ENCODE peak calls at places on chromosomes 11 and 22, in five cellular contexts. One of them, this sample, is unnamed.
A peak's percentile ranks its signal among the peaks of the same experiment; 100 is the strongest.

GRCh38 chr22:19959043-19959586 is 17.5 kb upstream of the TXNRD2 start:
- DNase-seq in SJCRH30: peak; percentile 85
- DNase-seq in brain microvascular endothelial cell: peak; percentile 48
- DNase-seq in prostate gland: peak; percentile 73
- DNase-seq in astrocyte of the cerebellum: no peak
- DNase-seq in this sample: peak; percentile 93

GRCh38 chr11:58615556-58615955 is 6.9 kb upstream of the CNTF start:
- DNase-seq in SJCRH30: no peak
- DNase-seq in brain microvascular endothelial cell: no peak
- DNase-seq in prostate gland: no peak
- DNase-seq in astrocyte of the cerebellum: no peak
- DNase-seq in this sample: no peak

GRCh38 chr22:36998620-36999351 is 20.5 kb downstream of the TST start:
- DNase-seq in SJCRH30: no peak
- DNase-seq in brain microvascular endothelial cell: no peak
- DNase-seq in prostate gland: no peak
- DNase-seq in astrocyte of the cerebellum: no peak
- DNase-seq in this sample: peak; percentile 26

GRCh38 chr22:35638408-35638807 is 9.8 kb upstream of the APOL6 start:
- DNase-seq in SJCRH30: no peak
- DNase-seq in brain microvascular endothelial cell: no peak
- DNase-seq in prostate gland: no peak
- DNase-seq in astrocyte of the cerebellum: no peak
- DNase-seq in this sample: peak; percentile 91

GRCh38 chr11:12267921-12268320 is 109.5 kb upstream of the PARVA start:
- DNase-seq in SJCRH30: no peak
- DNase-seq in brain microvascular endothelial cell: no peak
- DNase-seq in prostate gland: no peak
- DNase-seq in astrocyte of the cerebellum: no peak
- DNase-seq in this sample: no peak

GRCh38 chr22:20128902-20129746 is 2.5 kb upstream of the ZDHHC8 start:
- DNase-seq in SJCRH30: peak; percentile 69
- DNase-seq in brain microvascular endothelial cell: peak; percentile 43
- DNase-seq in prostate gland: no peak
- DNase-seq in astrocyte of the cerebellum: no peak
- DNase-seq in this sample: peak; percentile 58

GRCh38 chr11:21398195-21398594 is 728.8 kb downstream of the NELL1 start:
- DNase-seq in SJCRH30: no peak
- DNase-seq in brain microvascular endothelial cell: no peak
- DNase-seq in prostate gland: no peak
- DNase-seq in astrocyte of the cerebellum: no peak
- DNase-seq in this sample: no peak

GRCh38 chr11:5689551-5689983 is at the start of gene TRIM22:
- DNase-seq in SJCRH30: peak; percentile 6
- DNase-seq in brain microvascular endothelial cell: peak; percentile 66
- DNase-seq in prostate gland: peak; percentile 38
- DNase-seq in astrocyte of the cerebellum: peak; percentile 73
- DNase-seq in this sample: no peak

GRCh38 chr11:122714484-122714883 is 59.0 kb downstream of the UBASH3B start:
- DNase-seq in SJCRH30: no peak
- DNase-seq in brain microvascular endothelial cell: no peak
- DNase-seq in prostate gland: no peak
- DNase-seq in astrocyte of the cerebellum: no peak
- DNase-seq in this sample: no peak

GRCh38 chr11:2376751-2377451 is at the start of gene CD81:
- DNase-seq in SJCRH30: peak; percentile 59
- DNase-seq in brain microvascular endothelial cell: no peak
- DNase-seq in prostate gland: no peak
- DNase-seq in astrocyte of the cerebellum: no peak
- DNase-seq in this sample: no peak

GRCh38 chr11:47979378-47980092 is 824 bp upstream of the PTPRJ start:
- DNase-seq in SJCRH30: no peak
- DNase-seq in brain microvascular endothelial cell: no peak
- DNase-seq in prostate gland: no peak
- DNase-seq in astrocyte of the cerebellum: no peak
- DNase-seq in this sample: no peak

GRCh38 chr11:70887428-70887827 is 364.9 kb downstream of the SHANK2 start:
- DNase-seq in SJCRH30: no peak
- DNase-seq in brain microvascular endothelial cell: no peak
- DNase-seq in prostate gland: no peak
- DNase-seq in astrocyte of the cerebellum: no peak
- DNase-seq in this sample: no peak

GRCh38 chr22:30565341-30565740 is 9.1 kb downstream of the GAL3ST1 start:
- DNase-seq in SJCRH30: no peak
- DNase-seq in brain microvascular endothelial cell: no peak
- DNase-seq in prostate gland: no peak
- DNase-seq in astrocyte of the cerebellum: no peak
- DNase-seq in this sample: no peak

GRCh38 chr22:23178512-23179254 is 1.6 kb upstream of the BCR start:
- DNase-seq in SJCRH30: peak; percentile 87
- DNase-seq in brain microvascular endothelial cell: peak; percentile 40
- DNase-seq in prostate gland: peak; percentile 47
- DNase-seq in astrocyte of the cerebellum: peak; percentile 34
- DNase-seq in this sample: peak; percentile 65

GRCh38 chr11:69242583-69242940 is 51.4 kb upstream of the MYEOV start:
- DNase-seq in SJCRH30: no peak
- DNase-seq in brain microvascular endothelial cell: no peak
- DNase-seq in prostate gland: no peak
- DNase-seq in astrocyte of the cerebellum: no peak
- DNase-seq in this sample: no peak

GRCh38 chr11:20275987-20276660 is 87.4 kb upstream of the HTATIP2 start:
- DNase-seq in SJCRH30: peak; percentile 97
- DNase-seq in brain microvascular endothelial cell: no peak
- DNase-seq in prostate gland: no peak
- DNase-seq in astrocyte of the cerebellum: peak; percentile 12
- DNase-seq in this sample: no peak

GRCh38 chr22:39490135-39490798 is 11.8 kb upstream of the MIEF1 start:
- DNase-seq in SJCRH30: peak; percentile 79
- DNase-seq in brain microvascular endothelial cell: peak; percentile 61
- DNase-seq in prostate gland: peak; percentile 75
- DNase-seq in astrocyte of the cerebellum: peak; percentile 37
- DNase-seq in this sample: peak; percentile 40

GRCh38 chr22:39130152-39130704 is 22.3 kb downstream of the CBX7 start:
- DNase-seq in SJCRH30: no peak
- DNase-seq in brain microvascular endothelial cell: no peak
- DNase-seq in prostate gland: no peak
- DNase-seq in astrocyte of the cerebellum: no peak
- DNase-seq in this sample: no peak

GRCh38 chr11:70630816-70631623 is 232.7 kb downstream of the CTTN start:
- DNase-seq in SJCRH30: peak; percentile 60
- DNase-seq in brain microvascular endothelial cell: no peak
- DNase-seq in prostate gland: no peak
- DNase-seq in astrocyte of the cerebellum: no peak
- DNase-seq in this sample: no peak

GRCh38 chr11:82960000-82960778 is 58.7 kb downstream of the DDIAS start:
- DNase-seq in SJCRH30: no peak
- DNase-seq in brain microvascular endothelial cell: no peak
- DNase-seq in prostate gland: no peak
- DNase-seq in astrocyte of the cerebellum: no peak
- DNase-seq in this sample: no peak

GRCh38 chr11:22957890-22958289 is 97.6 kb upstream of the CCDC179 start:
- DNase-seq in SJCRH30: no peak
- DNase-seq in brain microvascular endothelial cell: no peak
- DNase-seq in prostate gland: no peak
- DNase-seq in astrocyte of the cerebellum: no peak
- DNase-seq in this sample: no peak

GRCh38 chr11:65944767-65945166 is 513 bp upstream of the TSGA10IP start:
- DNase-seq in SJCRH30: no peak
- DNase-seq in brain microvascular endothelial cell: no peak
- DNase-seq in prostate gland: no peak
- DNase-seq in astrocyte of the cerebellum: no peak
- DNase-seq in this sample: no peak

GRCh38 chr11:106961048-106961447 is 57.2 kb downstream of the GUCY1A2 start:
- DNase-seq in SJCRH30: no peak
- DNase-seq in brain microvascular endothelial cell: no peak
- DNase-seq in prostate gland: no peak
- DNase-seq in astrocyte of the cerebellum: no peak
- DNase-seq in this sample: peak; percentile 19

GRCh38 chr11:1840780-1841480 is 2.1 kb downstream of the TNNI2 start:
- DNase-seq in SJCRH30: no peak
- DNase-seq in brain microvascular endothelial cell: no peak
- DNase-seq in prostate gland: no peak
- DNase-seq in astrocyte of the cerebellum: no peak
- DNase-seq in this sample: no peak

GRCh38 chr11:39011822-39012221 is 2413.8 kb upstream of the RAG2 start:
- DNase-seq in SJCRH30: no peak
- DNase-seq in brain microvascular endothelial cell: no peak
- DNase-seq in prostate gland: no peak
- DNase-seq in astrocyte of the cerebellum: no peak
- DNase-seq in this sample: peak; percentile 25

GRCh38 chr11:114787126-114787525 is 108.8 kb downstream of the NXPE2 start:
- DNase-seq in SJCRH30: no peak
- DNase-seq in brain microvascular endothelial cell: no peak
- DNase-seq in prostate gland: no peak
- DNase-seq in astrocyte of the cerebellum: no peak
- DNase-seq in this sample: no peak

GRCh38 chr22:36081023-36081431 is 52.4 kb upstream of the RBFOX2 start:
- DNase-seq in SJCRH30: no peak
- DNase-seq in brain microvascular endothelial cell: peak; percentile 87
- DNase-seq in prostate gland: no peak
- DNase-seq in astrocyte of the cerebellum: peak; percentile 82
- DNase-seq in this sample: peak; percentile 68

GRCh38 chr11:34234086-34234740 is 123.6 kb downstream of the ABTB2 start:
- DNase-seq in SJCRH30: no peak
- DNase-seq in brain microvascular endothelial cell: peak; percentile 56
- DNase-seq in prostate gland: peak; percentile 16
- DNase-seq in astrocyte of the cerebellum: no peak
- DNase-seq in this sample: peak; percentile 68

DNA sequence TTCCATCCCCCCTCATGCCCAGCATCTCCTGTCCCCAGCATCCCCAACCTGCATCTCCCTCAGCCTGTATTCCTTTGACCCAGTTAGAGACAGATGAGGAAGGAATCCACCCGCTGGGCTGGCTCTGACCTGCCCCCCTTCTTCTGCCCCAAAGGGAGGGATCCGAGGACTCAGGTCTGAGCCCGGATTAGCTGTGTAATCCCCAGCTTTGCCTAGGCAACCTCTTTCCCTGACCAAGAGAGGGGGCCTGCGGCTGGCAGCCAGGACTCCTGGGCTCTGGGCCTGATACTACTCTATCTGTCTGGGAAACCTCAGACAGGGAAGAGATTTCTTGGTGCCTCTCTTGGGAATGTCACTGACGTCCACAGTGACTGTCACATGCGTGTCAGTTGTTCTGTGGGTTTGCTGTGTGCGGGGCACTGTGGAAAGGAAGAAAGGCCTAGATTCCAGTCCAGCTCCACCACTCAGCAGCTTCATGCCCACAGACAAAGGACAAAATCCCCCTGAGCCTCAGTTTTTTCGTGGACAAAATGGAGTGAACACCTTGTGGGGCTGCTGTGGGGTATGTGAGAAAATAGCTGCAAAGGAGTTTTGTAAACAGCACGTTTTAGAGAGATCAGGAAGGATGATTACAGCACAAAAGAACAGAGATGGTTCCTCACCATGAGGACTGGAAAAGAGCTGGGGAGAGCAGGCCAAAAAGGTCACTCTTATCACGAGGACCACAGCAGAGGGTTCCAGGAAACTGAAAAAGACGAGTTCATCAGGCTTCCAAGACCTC is 1.3 kb upstream of the NDUFV1 start:
- DNase-seq in SJCRH30: no peak
- DNase-seq in brain microvascular endothelial cell: no peak
- DNase-seq in prostate gland: no peak
- DNase-seq in astrocyte of the cerebellum: no peak
- DNase-seq in this sample: no peak
- H3K4me3 ChIP-seq in SJCRH30: no peak overlapping the region
- H3K4me3 ChIP-seq in brain microvascular endothelial cell: no peak overlapping the region
- H3K4me3 ChIP-seq in prostate gland: no peak overlapping the region
- H3K4me3 ChIP-seq in astrocyte of the cerebellum: no peak overlapping the region
- H3K4me3 ChIP-seq in this sample: no peak overlapping the region

GRCh38 chr11:128450882-128451647 is 136.3 kb downstream of the ETS1 start:
- DNase-seq in SJCRH30: no peak
- DNase-seq in brain microvascular endothelial cell: no peak
- DNase-seq in prostate gland: no peak
- DNase-seq in astrocyte of the cerebellum: no peak
- DNase-seq in this sample: no peak
- H3K4me3 ChIP-seq in SJCRH30: peak overlapping the region; percentile 3
- H3K4me3 ChIP-seq in brain microvascular endothelial cell: peak overlapping the region; percentile 34
- H3K4me3 ChIP-seq in prostate gland: no peak overlapping the region
- H3K4me3 ChIP-seq in astrocyte of the cerebellum: peak overlapping the region; percentile 2
- H3K4me3 ChIP-seq in this sample: no peak overlapping the region

GRCh38 chr22:41405588-41405987 is 23.8 kb downstream of the TEF start:
- DNase-seq in SJCRH30: no peak
- DNase-seq in brain microvascular endothelial cell: no peak
- DNase-seq in prostate gland: no peak
- DNase-seq in astrocyte of the cerebellum: no peak
- DNase-seq in this sample: no peak
- H3K4me3 ChIP-seq in SJCRH30: no peak overlapping the region
- H3K4me3 ChIP-seq in brain microvascular endothelial cell: no peak overlapping the region
- H3K4me3 ChIP-seq in prostate gland: no peak overlapping the region
- H3K4me3 ChIP-seq in astrocyte of the cerebellum: no peak overlapping the region
- H3K4me3 ChIP-seq in this sample: no peak overlapping the region

DNA sequence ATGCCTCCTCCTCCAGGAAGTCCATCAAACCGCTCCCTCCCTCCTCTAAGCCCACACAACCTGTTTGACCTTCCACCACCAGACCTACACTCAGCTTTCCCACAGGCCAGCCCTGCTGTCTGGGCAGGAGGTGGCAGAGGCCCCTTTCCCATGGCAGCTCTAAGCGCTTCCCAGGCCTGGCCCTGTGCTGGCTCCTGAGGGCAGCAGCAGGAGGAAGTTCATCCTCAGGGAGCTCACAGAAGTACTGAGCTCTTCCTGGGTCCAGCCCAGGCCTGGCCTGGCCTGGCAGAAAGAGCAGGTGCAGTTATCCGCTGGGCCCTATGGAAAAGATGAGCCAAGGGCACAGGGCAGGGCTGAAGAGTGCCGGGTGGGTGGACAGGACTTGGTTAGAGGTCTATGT is 31.4 kb downstream of the ARAP1 start:
- DNase-seq in SJCRH30: no peak
- DNase-seq in brain microvascular endothelial cell: no peak
- DNase-seq in prostate gland: no peak
- DNase-seq in astrocyte of the cerebellum: no peak
- DNase-seq in this sample: no peak
- H3K4me3 ChIP-seq in SJCRH30: no peak overlapping the region
- H3K4me3 ChIP-seq in brain microvascular endothelial cell: peak overlapping the region; percentile 61
- H3K4me3 ChIP-seq in prostate gland: peak overlapping the region; percentile 59
- H3K4me3 ChIP-seq in astrocyte of the cerebellum: peak overlapping the region; percentile 58
- H3K4me3 ChIP-seq in this sample: no peak overlapping the region

DNA sequence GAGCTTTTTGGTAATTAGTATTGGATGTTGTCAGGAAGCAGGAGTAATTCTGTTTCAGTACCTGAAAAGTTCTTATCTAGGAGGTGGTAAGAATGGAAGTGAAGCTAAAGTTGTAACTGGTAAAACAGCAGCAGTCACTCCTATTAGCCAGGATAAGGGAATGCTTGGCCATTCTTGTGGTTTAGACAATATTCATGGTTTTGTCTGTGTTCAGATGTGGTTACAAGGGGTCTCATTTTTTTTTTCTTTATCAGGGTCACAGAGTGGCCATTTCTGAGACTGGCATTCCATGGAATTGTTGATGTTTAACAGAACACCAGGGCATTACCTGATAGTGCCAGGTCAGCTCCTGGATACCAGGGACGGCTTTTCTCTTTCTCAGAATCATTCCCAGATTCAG is 23.8 kb downstream of the TAF1D start:
- DNase-seq in SJCRH30: no peak
- DNase-seq in brain microvascular endothelial cell: peak; percentile 18
- DNase-seq in prostate gland: no peak
- DNase-seq in astrocyte of the cerebellum: peak; percentile 32
- DNase-seq in this sample: no peak
- H3K4me3 ChIP-seq in SJCRH30: no peak overlapping the region
- H3K4me3 ChIP-seq in brain microvascular endothelial cell: no peak overlapping the region
- H3K4me3 ChIP-seq in prostate gland: no peak overlapping the region
- H3K4me3 ChIP-seq in astrocyte of the cerebellum: no peak overlapping the region
- H3K4me3 ChIP-seq in this sample: no peak overlapping the region

This sample was measured in trophoblast cell.